ENCODE peak calls at places on chromosomes 4 and X, in seven cellular contexts. A is stimulated activated CD4-positive, alpha-beta T cell treated with anti-CD3 and anti-CD28 coated beads, Interleukin-4, amount 100 ng/mL, for 4 hours; Q is WTC11; U is iPS-NIHi11; Z is adrenal gland; X is neural crest cell; R is DMS153. P is an unnamed sample.
A peak's percentile ranks its signal among the peaks of the same experiment; 100 is the strongest.

GRCh38 chr4:80265571-80266266 is 745 bp upstream of the FGF5 start:
- DNase-seq in A (no peak), Q (no peak), U (peak; percentile 16), Z (no peak), X (no peak), R (no peak), P (no peak)

GRCh38 chrX:69556094-69557011 is 52.2 kb downstream of the NALF2 start:
- DNase-seq in A (no peak), Q (peak; percentile 48), U (peak; percentile 76), Z (peak; percentile 83), X (no peak), R (no peak), P (no peak)

GRCh38 chrX:134244043-134244442 is 7.1 kb downstream of the CCDC160 start:
- DNase-seq in A (no peak), Q (no peak), U (no peak), Z (no peak), X (no peak), R (no peak), P (no peak)

GRCh38 chr4:53313510-53313909 is 52.4 kb downstream of the SCFD2 start:
- DNase-seq in A (no peak), Q (no peak), U (peak; percentile 63), Z (no peak), X (peak; percentile 11), R (no peak), P (no peak)

GRCh38 chr4:634599-634985 is 9.2 kb downstream of the PDE6B start:
- DNase-seq in A (no peak), Q (peak; percentile 5), U (no peak), Z (no peak), X (no peak), R (no peak), P (no peak)

GRCh38 chr4:88029556-88029955 is 22.1 kb downstream of the PKD2 start:
- DNase-seq in A (no peak), Q (no peak), U (no peak), Z (no peak), X (no peak), R (no peak), P (no peak)

GRCh38 chrX:21056636-21057035 is 317.6 kb upstream of the CNKSR2 start:
- DNase-seq in A (no peak), Q (no peak), U (no peak), Z (no peak), X (no peak), R (no peak), P (no peak)

GRCh38 chr4:25914670-25915358 is 794 bp downstream of the SMIM20 start:
- DNase-seq in A (no peak), Q (no peak), U (no peak), Z (no peak), X (no peak), R (no peak), P (no peak)

GRCh38 chr4:140726776-140727500 is 29.2 kb downstream of the TBC1D9 start:
- DNase-seq in A (no peak), Q (no peak), U (no peak), Z (no peak), X (no peak), R (no peak), P (no peak)

GRCh38 chr4:15749001-15749400 is 29.1 kb upstream of the CD38 start:
- DNase-seq in A (no peak), Q (peak; percentile 23), U (peak; percentile 22), Z (no peak), X (no peak), R (no peak), P (no peak)

GRCh38 chr4:124432500-124432899 is 280.0 kb downstream of the ANKRD50 start:
- DNase-seq in A (no peak), Q (no peak), U (no peak), Z (no peak), X (no peak), R (no peak), P (no peak)

GRCh38 chrX:30196322-30196721 is 19.0 kb upstream of the MAGEB2 start:
- DNase-seq in A (no peak), Q (no peak), U (peak; percentile 25), Z (no peak), X (no peak), R (no peak), P (no peak)

GRCh38 chrX:39975094-39975865 is 122.5 kb downstream of the BCOR start:
- DNase-seq in A (no peak), Q (no peak), U (no peak), Z (no peak), X (no peak), R (peak; percentile 71), P (no peak)

GRCh38 chrX:20067709-20068315 is 48.9 kb downstream of the MAP7D2 start:
- DNase-seq in A (no peak), Q (no peak), U (peak; percentile 21), Z (peak; percentile 78), X (no peak), R (peak; percentile 30), P (no peak)

P was measured in activated T-helper 9 cell treated with anti-CD3 and anti-CD28 coated beads, Interleukin-2, amount 50 U/mL, for 16 hours.